ENCODE peak calls at places on chromosomes 3 and 15, in ten cellular contexts. J is NCI-H1092; Q is stimulated activated CD8-positive, alpha-beta memory T cell treated with anti-CD3 and anti-CD28 coated beads, Interleukin-4, amount 100 ng/mL, for 48 hours; O is naive thymus-derived CD8-positive, alpha-beta T cell; T is AG10803; E is substantia nigra; S is stimulated activated CD4-positive, alpha-beta T cell treated with anti-CD3 and anti-CD28 coated beads, Interleukin-1b, Interleukin-23, amount 100 ng/mL, for 1 hour; X is tibial nerve; B is GM20000; M is NAMALWA. W is an unnamed sample.

GRCh38 chr3:186021673-186022362 is 84.0 kb upstream of the TRA2B start:
- DNase-seq in M (no peak), X (no peak), B (no peak), S (no peak), E (no peak), T (peak; percentile 95), Q (no peak), J (no peak), O (no peak), W (peak; percentile 50)

GRCh38 chr3:32500880-32501784 is 1.5 kb downstream of the CMTM6 start:
- DNase-seq in T (no peak), Q (no peak), O (no peak), J (no peak), E (no peak), S (no peak), X (no peak), M (peak; percentile 21), B (no peak), W (no peak)

GRCh38 chr3:28700728-28701127 is 352.1 kb upstream of the AZI2 start:
- DNase-seq in M (no peak), O (no peak), E (no peak), B (no peak), Q (no peak), X (no peak), S (no peak), J (no peak), T (no peak), W (no peak)

GRCh38 chr3:172125963-172126403 is 86.6 kb downstream of the FNDC3B start:
- DNase-seq in S (no peak), T (peak; percentile 82), B (no peak), X (peak; percentile 48), E (no peak), J (no peak), M (no peak), O (no peak), Q (no peak), W (no peak)

GRCh38 chr15:29859293-29859692 is 37.0 kb upstream of the TJP1 start:
- DNase-seq in E (no peak), Q (no peak), S (no peak), O (no peak), X (no peak), B (no peak), M (no peak), T (no peak), J (no peak), W (no peak)

GRCh38 chr3:126846316-126846715 is 136.6 kb upstream of the PLXNA1 start:
- DNase-seq in J (no peak), S (no peak), X (no peak), Q (no peak), O (no peak), T (peak; percentile 43), E (no peak), B (no peak), M (no peak), W (peak; percentile 39)

GRCh38 chr15:35738370-35738769 is 192.4 kb upstream of the DPH6 start:
- DNase-seq in B (no peak), S (no peak), T (peak; percentile 42), X (no peak), M (no peak), O (no peak), Q (no peak), E (no peak), J (no peak), W (peak; percentile 83)

GRCh38 chr15:40310001-40310959 is 2.5 kb upstream of the PLCB2 start:
- DNase-seq in M (peak; percentile 67), E (peak; percentile 13), T (no peak), Q (peak; percentile 82), S (no peak), O (peak; percentile 55), J (no peak), X (no peak), B (peak; percentile 61), W (no peak)

GRCh38 chr3:128152419-128153155 is 694 bp upstream of the EEFSEC start:
- DNase-seq in E (no peak), S (no peak), X (no peak), B (no peak), J (peak; percentile 66), Q (no peak), T (no peak), M (no peak), O (no peak), W (peak; percentile 66)

W was measured in bronchial epithelial cell.